ENCODE peak calls at places on chromosomes 3 and 15, in nine cellular contexts. W is endodermal cell; A is A549; D is RWPE1; U is CD4-positive, alpha-beta T cell; G is fibroblast of lung; H is body of pancreas; T is CD4-positive, CD25-positive, alpha-beta regulatory T cell; S is right lobe of liver. Y is an unnamed sample.

GRCh38 chr3:75631541-75631940 is 32.6 kb upstream of the FRG2C start:
- DNase-seq in U (no peak), T (no peak), S (no peak), G (no peak), D (no peak), A (no peak), W (peak; percentile 20), H (no peak), Y (no peak)

GRCh38 chr3:182105875-182106274 is 394.1 kb downstream of the SOX2 start:
- DNase-seq in W (no peak), H (no peak), A (no peak), T (no peak), S (no peak), U (no peak), G (no peak), D (peak; percentile 9), Y (no peak)

GRCh38 chr15:68606332-68606731 is 27.5 kb downstream of the CORO2B start:
- DNase-seq in A (no peak), W (no peak), D (no peak), T (no peak), U (no peak), H (no peak), G (peak; percentile 81), S (no peak), Y (no peak)

GRCh38 chr3:183123891-183124290 is 24.6 kb upstream of the MCCC1 start:
- DNase-seq in W (no peak), A (no peak), G (peak; percentile 36), S (no peak), T (no peak), U (no peak), H (no peak), D (no peak), Y (no peak)

GRCh38 chr3:106699093-106699492 is 678.1 kb upstream of the CCDC54 start:
- DNase-seq in W (peak; percentile 41), S (no peak), T (no peak), D (no peak), G (no peak), H (no peak), U (no peak), A (no peak), Y (no peak)

GRCh38 chr3:144380832-144381231 is 409.2 kb downstream of the DIPK2A start:
- DNase-seq in T (no peak), G (peak; percentile 6), S (no peak), U (no peak), H (no peak), D (no peak), A (no peak), W (no peak), Y (no peak)

GRCh38 chr3:190122198-190122771 is 1.6 kb upstream of the P3H2 start:
- DNase-seq in S (no peak), D (no peak), W (no peak), G (no peak), H (no peak), A (no peak), T (no peak), U (no peak), Y (no peak)

GRCh38 chr3:125110876-125111480 is 55.2 kb upstream of the HEG1 start:
- DNase-seq in A (no peak), S (no peak), D (no peak), U (no peak), H (no peak), W (no peak), T (no peak), G (no peak), Y (no peak)

GRCh38 chr15:68417897-68418296 is 14.1 kb downstream of the ITGA11 start:
- DNase-seq in U (no peak), W (peak; percentile 2), S (no peak), T (no peak), D (no peak), H (no peak), A (no peak), G (no peak), Y (no peak)

GRCh38 chr15:48861813-48862431 is 16.0 kb upstream of the EID1 start:
- DNase-seq in W (no peak), U (no peak), D (peak; percentile 62), A (peak; percentile 10), H (no peak), G (peak; percentile 86), S (no peak), T (peak; percentile 34), Y (no peak)

DNA sequence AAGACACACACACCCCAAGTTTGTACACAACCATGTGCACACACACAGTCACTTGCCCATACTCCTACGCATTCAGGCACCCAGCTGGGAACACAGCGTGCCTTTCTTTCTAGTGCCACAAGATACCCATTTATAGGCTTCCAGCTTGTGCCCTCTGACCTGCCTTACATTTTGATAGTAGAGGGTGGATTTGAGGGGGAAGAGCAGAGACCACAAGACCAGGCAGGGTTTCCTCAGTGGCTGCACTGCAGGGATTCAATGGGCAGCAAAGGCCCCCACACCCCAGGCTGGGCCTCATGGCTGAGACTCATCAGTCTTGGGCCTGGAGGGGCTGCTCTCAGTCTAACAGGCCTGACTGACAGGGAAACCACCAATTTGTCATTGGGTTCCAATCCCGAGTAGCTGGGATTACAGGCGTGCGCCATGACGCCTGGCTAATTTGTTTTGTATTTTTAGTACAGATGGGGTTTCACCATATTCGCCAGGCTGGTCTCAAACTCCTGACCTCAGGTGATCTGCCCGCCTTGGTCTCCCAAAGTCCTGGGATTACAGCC is 18.8 kb upstream of the ANKDD1A start:
- DNase-seq in W (peak; percentile 48), D (no peak), S (no peak), H (no peak), U (no peak), T (no peak), G (no peak), A (no peak), Y (no peak)
- H3K27ac ChIP-seq in W (no peak overlapping the region), D (peak overlapping the region; percentile 87), S (peak overlapping the region; percentile 85), H (peak overlapping the region; percentile 52), U (peak overlapping the region; percentile 97), T (peak overlapping the region; percentile 98), G (no peak overlapping the region), A (no peak overlapping the region), Y (peak overlapping the region; percentile 93)

GRCh38 chr3:177603137-177603603 is 405.9 kb upstream of the TBL1XR1 start:
- DNase-seq in D (no peak), G (peak; percentile 62), A (no peak), T (no peak), U (no peak), H (no peak), S (no peak), W (no peak), Y (no peak)
- H3K27ac ChIP-seq in D (no peak overlapping the region), G (no peak overlapping the region), A (peak overlapping the region; percentile 64), T (no peak overlapping the region), U (no peak overlapping the region), H (peak overlapping the region; percentile 77), S (no peak overlapping the region), W (no peak overlapping the region), Y (no peak overlapping the region)

DNA sequence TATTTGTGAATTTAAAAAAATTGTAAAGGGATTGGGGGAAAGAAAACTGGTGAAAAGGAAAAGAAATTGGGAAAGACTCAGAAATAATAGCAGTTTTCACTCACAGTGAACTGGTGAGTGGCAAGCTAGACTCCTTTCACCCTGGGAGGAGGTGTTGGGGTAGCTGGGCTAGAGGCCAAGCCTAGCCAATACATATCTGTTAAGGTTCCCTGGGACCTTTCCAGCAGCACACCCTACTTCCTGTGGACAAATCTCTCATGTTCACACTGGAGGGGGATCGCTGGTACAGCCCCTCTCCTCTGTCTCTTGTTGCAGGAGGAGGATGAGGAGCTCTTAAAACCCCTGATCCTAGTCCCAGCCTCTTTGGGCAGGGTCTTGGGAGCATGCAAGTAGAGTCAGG is 3.7 kb upstream of the RPP25 start:
- DNase-seq in U (no peak), H (no peak), A (no peak), W (no peak), G (no peak), T (no peak), S (no peak), D (no peak), Y (no peak)
- H3K27ac ChIP-seq in U (no peak overlapping the region), H (no peak overlapping the region), A (no peak overlapping the region), W (no peak overlapping the region), G (no peak overlapping the region), T (no peak overlapping the region), S (no peak overlapping the region), D (no peak overlapping the region), Y (no peak overlapping the region)

GRCh38 chr3:71441217-71441924 is 142.2 kb downstream of the FOXP1 start:
- DNase-seq in D (no peak), H (no peak), W (no peak), U (no peak), G (no peak), T (no peak), S (no peak), A (no peak), Y (no peak)
- H3K27ac ChIP-seq in D (peak overlapping the region; percentile 26), H (no peak overlapping the region), W (no peak overlapping the region), U (peak overlapping the region; percentile 82), G (no peak overlapping the region), T (peak overlapping the region; percentile 92), S (no peak overlapping the region), A (no peak overlapping the region), Y (no peak overlapping the region)

Y was measured in Peyer's patch.